ENCODE peak calls at places on chromosome 18, in four cellular contexts. S is adrenal gland, B is adipocyte, M is thoracic aorta. V is an unnamed sample. For H3K4me1, the result is how much of the 10 kb centered on the place peaks cover.

GRCh38 chr18:9449987-9450386 is 25.3 kb upstream of the RALBP1 start:
- DNase-seq in S (no peak), M (no peak), B (no peak), V (no peak)

GRCh38 chr18:7789853-7790552 is 222.9 kb downstream of the PTPRM start:
- DNase-seq in S (no peak), B (peak), M (no peak), V (no peak)

GRCh38 chr18:79643049-79643765 is 36.4 kb upstream of the CTDP1 start:
- DNase-seq in M (no peak), B (no peak), S (peak), V (no peak)

GRCh38 chr18:58934356-58934755 is 69.7 kb downstream of the ZNF532 start:
- DNase-seq in B (no peak), M (no peak), S (no peak), V (no peak)

GRCh38 chr18:73980289-73980979 is 167.2 kb downstream of the FBXO15 start:
- DNase-seq in M (no peak), B (peak), S (no peak), V (no peak)

GRCh38 chr18:6557470-6558245 is 142.9 kb upstream of the L3MBTL4 start:
- DNase-seq in M (no peak), B (no peak), S (no peak), V (no peak)

GRCh38 chr18:73950116-73950705 is 197.4 kb downstream of the FBXO15 start:
- DNase-seq in M (no peak), B (no peak), S (no peak), V (no peak)

GRCh38 chr18:38076346-38077053 is 510.9 kb upstream of the CELF4 start:
- DNase-seq in M (no peak), S (no peak), B (no peak), V (no peak)

GRCh38 chr18:8788503-8789429 is 83.4 kb downstream of the MTCL1 start:
- DNase-seq in M (no peak), B (peak), S (no peak), V (no peak)

GRCh38 chr18:11661430-11661829 is 27.6 kb upstream of the GNAL start:
- DNase-seq in B (no peak), M (no peak), S (no peak), V (no peak)

GRCh38 chr18:13268035-13268700 is 49.6 kb downstream of the LDLRAD4 start:
- DNase-seq in B (peak), M (no peak), S (peak), V (no peak)

GRCh38 chr18:13566941-13567762 is 159.2 kb downstream of the FAM210A start:
- DNase-seq in S (peak), M (no peak), B (no peak), V (no peak)

GRCh38 chr18:2417861-2418610 is 153.3 kb downstream of the METTL4 start:
- DNase-seq in B (no peak), M (no peak), S (no peak), V (no peak)

GRCh38 chr18:39448942-39449341 is 1883.3 kb upstream of the CELF4 start:
- DNase-seq in M (no peak), B (no peak), S (no peak), V (no peak)

GRCh38 chr18:46346213-46346612 is 242.0 kb downstream of the HAUS1 start:
- DNase-seq in M (no peak), S (no peak), B (no peak), V (no peak)

GRCh38 chr18:12409466-12409865 is 1.7 kb downstream of the PRELID3A start:
- DNase-seq in S (no peak), B (peak), M (no peak), V (no peak)

GRCh38 chr18:13051950-13052349 is 60.8 kb downstream of the CEP192 start:
- DNase-seq in S (no peak), M (no peak), B (no peak), V (no peak)

GRCh38 chr18:55314031-55314430 is 274.0 kb downstream of the TCF4 start:
- DNase-seq in S (no peak), B (no peak), M (no peak), V (no peak)
- H3K4me1 ChIP-seq in S (under half), B (under half), M (half or more), V (under half)

GRCh38 chr18:21901423-21901822 is 160.8 kb downstream of the MIB1 start:
- DNase-seq in B (no peak), S (no peak), M (no peak), V (no peak)

GRCh38 chr18:21897811-21898210 is 157.2 kb downstream of the MIB1 start:
- DNase-seq in M (no peak), S (peak), B (peak), V (no peak)

GRCh38 chr18:21900594-21901352 is 160.2 kb downstream of the MIB1 start:
- DNase-seq in B (no peak), M (no peak), S (no peak), V (no peak)

GRCh38 chr18:21894619-21895367 is 154.2 kb downstream of the MIB1 start:
- DNase-seq in B (peak), S (peak), M (no peak), V (peak)

DNA sequence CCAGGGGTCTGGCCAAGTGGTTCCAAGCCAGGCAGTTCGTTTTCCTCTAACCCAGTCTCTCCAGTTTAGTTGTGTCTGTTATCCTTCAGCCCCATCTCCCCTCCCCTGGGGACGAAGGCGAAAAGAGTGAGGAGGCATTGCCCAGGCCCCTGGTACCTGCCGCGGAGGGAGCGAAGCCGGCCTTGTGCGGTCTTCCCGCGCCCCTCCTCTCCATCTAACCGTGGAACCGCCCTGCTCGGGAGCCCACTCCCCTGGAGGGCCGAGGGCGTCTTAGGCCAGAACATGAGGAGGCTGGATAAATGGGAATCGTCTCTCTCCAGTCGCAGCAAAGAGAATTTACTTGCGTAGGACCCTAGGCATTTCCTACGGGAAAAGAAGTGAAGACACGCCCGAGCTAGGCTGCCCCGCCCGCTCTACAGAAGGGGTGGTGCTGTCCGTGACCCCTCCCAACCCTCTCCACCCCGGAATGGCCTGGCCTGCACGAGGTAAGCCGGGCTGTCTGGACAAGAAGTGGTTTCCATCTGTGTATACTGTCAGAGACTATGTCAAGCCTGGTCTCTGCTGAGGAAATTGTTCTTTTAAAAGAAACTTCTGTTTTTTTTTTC is 156.2 kb downstream of the MIB1 start:
- DNase-seq in B (no peak), S (no peak), M (no peak), V (peak)
- H3K4me3 ChIP-seq in B (no peak), S (no peak), M (no peak), V (no peak)

GRCh38 chr18:21740724-21741510 is at the start of gene MIB1:
- DNase-seq in M (peak), S (peak), B (no peak), V (peak)

GRCh38 chr18:21741511-21742322 is 1.1 kb downstream of the MIB1 start:
- DNase-seq in S (peak), M (no peak), B (peak), V (no peak)

GRCh38 chr18:21742323-21742687 is 1.7 kb downstream of the MIB1 start:
- DNase-seq in S (no peak), B (peak), M (no peak), V (no peak)

GRCh38 chr18:21745234-21745633 is 4.6 kb downstream of the MIB1 start:
- DNase-seq in M (no peak), S (no peak), B (no peak), V (no peak)

GRCh38 chr18:21743166-21743831 is 2.7 kb downstream of the MIB1 start:
- DNase-seq in S (no peak), M (no peak), B (no peak), V (no peak)
- H3K4me1 ChIP-seq in S (under half), M (under half), B (under half), V (under half)

DNA sequence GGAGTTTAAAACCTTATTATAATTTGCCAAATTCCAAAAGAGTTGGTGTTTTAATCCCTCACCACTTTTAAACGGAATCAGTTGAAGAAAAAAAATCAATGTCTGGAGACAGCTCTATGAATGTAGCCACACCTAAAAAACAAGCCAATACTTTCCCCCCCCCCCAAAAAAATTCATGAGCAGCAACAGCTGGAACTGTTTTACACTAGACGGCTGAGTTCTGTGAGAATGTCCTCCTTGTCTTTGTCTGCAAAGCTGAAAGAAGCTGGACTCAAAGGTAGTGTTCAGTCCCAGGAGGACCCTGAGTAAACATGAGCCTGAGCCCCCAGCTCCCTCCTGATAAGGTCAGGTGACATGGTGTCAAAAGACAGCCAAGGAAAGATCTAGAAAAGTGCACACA is 68.2 kb downstream of the ZNF521 start:
- DNase-seq in S (no peak), B (peak), M (no peak), V (no peak)
- H3K4me3 ChIP-seq in S (no peak), B (peak), M (no peak), V (no peak)

GRCh38 chr18:63986885-63987284 is 17.0 kb downstream of the SERPINB8 start:
- DNase-seq in B (no peak), M (no peak), S (no peak), V (no peak)
- H3K4me1 ChIP-seq in B (under half), M (under half), S (under half), V (under half)

DNA sequence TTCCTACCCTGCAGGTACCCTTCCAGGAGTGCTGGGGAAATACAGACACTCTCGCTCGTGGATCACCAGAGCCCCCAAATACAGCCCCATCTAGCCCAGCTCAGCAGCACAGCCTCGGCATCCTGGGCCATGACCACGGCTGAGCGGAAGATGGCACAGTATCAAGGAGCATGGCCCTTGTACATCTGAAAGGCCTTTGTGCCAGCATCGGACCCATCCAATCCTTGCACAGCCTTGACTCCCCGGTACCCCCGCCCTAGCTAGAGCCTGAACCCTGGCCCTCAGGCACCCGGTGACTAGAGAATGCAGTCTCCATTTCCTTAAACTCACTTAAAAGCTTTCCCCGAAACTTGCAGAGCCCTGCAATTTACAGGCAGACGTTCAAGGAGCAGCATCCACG is 48.7 kb downstream of the ZNF516 start:
- DNase-seq in M (no peak), S (no peak), B (no peak), V (no peak)
- H3K4me3 ChIP-seq in M (no peak), S (no peak), B (peak), V (no peak)

GRCh38 chr18:48769006-48769646 is 181.6 kb downstream of the SMAD7 start:
- DNase-seq in S (no peak), M (no peak), B (no peak), V (no peak)
- H3K4me1 ChIP-seq in S (under half), M (under half), B (under half), V (under half)

GRCh38 chr18:23194150-23194968 is 59.1 kb downstream of the CABLES1 start:
- DNase-seq in S (peak), M (no peak), B (no peak), V (no peak)
- H3K4me3 ChIP-seq in S (no peak), M (no peak), B (peak), V (no peak)